ENCODE peak calls at places on chromosome 1, in seven cellular contexts. One of them, this sample, is unnamed.

GRCh38 chr1:41482001-41482765 is 2.3 kb downstream of the EDN2 start:
- DNase-seq in astrocyte of the cerebellum: no peak
- DNase-seq in AG04450: no peak
- DNase-seq in GM20000: no peak
- DNase-seq in WERI-Rb-1: no peak
- DNase-seq in stomach: peak; percentile 92
- DNase-seq in MCF 10A: peak; percentile 96
- DNase-seq in this sample: no peak

GRCh38 chr1:21741206-21741605 is 41.7 kb downstream of the USP48 start:
- DNase-seq in astrocyte of the cerebellum: no peak
- DNase-seq in AG04450: peak; percentile 16
- DNase-seq in GM20000: no peak
- DNase-seq in WERI-Rb-1: no peak
- DNase-seq in stomach: no peak
- DNase-seq in MCF 10A: no peak
- DNase-seq in this sample: no peak

GRCh38 chr1:170494369-170494768 is 37.6 kb upstream of the GORAB start:
- DNase-seq in astrocyte of the cerebellum: peak; percentile 26
- DNase-seq in AG04450: no peak
- DNase-seq in GM20000: no peak
- DNase-seq in WERI-Rb-1: no peak
- DNase-seq in stomach: no peak
- DNase-seq in MCF 10A: peak; percentile 13
- DNase-seq in this sample: no peak

GRCh38 chr1:208225954-208226937 is 17.9 kb downstream of the PLXNA2 start:
- DNase-seq in astrocyte of the cerebellum: no peak
- DNase-seq in AG04450: no peak
- DNase-seq in GM20000: no peak
- DNase-seq in WERI-Rb-1: no peak
- DNase-seq in stomach: no peak
- DNase-seq in MCF 10A: no peak
- DNase-seq in this sample: no peak

GRCh38 chr1:67685558-67686271 is 714 bp downstream of the GADD45A start:
- DNase-seq in astrocyte of the cerebellum: no peak
- DNase-seq in AG04450: no peak
- DNase-seq in GM20000: peak; percentile 63
- DNase-seq in WERI-Rb-1: peak; percentile 42
- DNase-seq in stomach: peak; percentile 57
- DNase-seq in MCF 10A: peak; percentile 45
- DNase-seq in this sample: peak; percentile 75

GRCh38 chr1:76237201-76237600 is 162.7 kb downstream of the ST6GALNAC3 start:
- DNase-seq in astrocyte of the cerebellum: no peak
- DNase-seq in AG04450: no peak
- DNase-seq in GM20000: no peak
- DNase-seq in WERI-Rb-1: peak; percentile 9
- DNase-seq in stomach: no peak
- DNase-seq in MCF 10A: no peak
- DNase-seq in this sample: no peak

GRCh38 chr1:24541711-24542346 is 14.1 kb upstream of the NCMAP start:
- DNase-seq in astrocyte of the cerebellum: no peak
- DNase-seq in AG04450: no peak
- DNase-seq in GM20000: no peak
- DNase-seq in WERI-Rb-1: peak; percentile 46
- DNase-seq in stomach: peak; percentile 29
- DNase-seq in MCF 10A: peak; percentile 24
- DNase-seq in this sample: peak; percentile 45

GRCh38 chr1:244778356-244778755 is 57.1 kb upstream of the COX20 start:
- DNase-seq in astrocyte of the cerebellum: peak; percentile 57
- DNase-seq in AG04450: peak; percentile 62
- DNase-seq in GM20000: no peak
- DNase-seq in WERI-Rb-1: no peak
- DNase-seq in stomach: no peak
- DNase-seq in MCF 10A: peak; percentile 92
- DNase-seq in this sample: no peak

GRCh38 chr1:165871311-165872067 is 44.1 kb downstream of the UCK2 start:
- DNase-seq in astrocyte of the cerebellum: peak; percentile 55
- DNase-seq in AG04450: no peak
- DNase-seq in GM20000: peak; percentile 47
- DNase-seq in WERI-Rb-1: peak; percentile 66
- DNase-seq in stomach: peak; percentile 63
- DNase-seq in MCF 10A: peak; percentile 85
- DNase-seq in this sample: peak; percentile 72

GRCh38 chr1:27887215-27888035 is 15.1 kb downstream of the THEMIS2 start:
- DNase-seq in astrocyte of the cerebellum: no peak
- DNase-seq in AG04450: no peak
- DNase-seq in GM20000: no peak
- DNase-seq in WERI-Rb-1: no peak
- DNase-seq in stomach: no peak
- DNase-seq in MCF 10A: no peak
- DNase-seq in this sample: peak; percentile 56

GRCh38 chr1:91884459-91885290 is 1.3 kb downstream of the TGFBR3 start:
- DNase-seq in astrocyte of the cerebellum: no peak
- DNase-seq in AG04450: no peak
- DNase-seq in GM20000: peak; percentile 40
- DNase-seq in WERI-Rb-1: peak; percentile 19
- DNase-seq in stomach: peak; percentile 27
- DNase-seq in MCF 10A: peak; percentile 54
- DNase-seq in this sample: peak; percentile 54

GRCh38 chr1:218414060-218414728 is 69.1 kb downstream of the TGFB2 start:
- DNase-seq in astrocyte of the cerebellum: no peak
- DNase-seq in AG04450: no peak
- DNase-seq in GM20000: no peak
- DNase-seq in WERI-Rb-1: no peak
- DNase-seq in stomach: no peak
- DNase-seq in MCF 10A: no peak
- DNase-seq in this sample: no peak

GRCh38 chr1:114315601-114316000 is 161.9 kb upstream of the SYT6 start:
- DNase-seq in astrocyte of the cerebellum: no peak
- DNase-seq in AG04450: no peak
- DNase-seq in GM20000: no peak
- DNase-seq in WERI-Rb-1: no peak
- DNase-seq in stomach: no peak
- DNase-seq in MCF 10A: no peak
- DNase-seq in this sample: no peak

GRCh38 chr1:67584938-67585337 is 100.1 kb upstream of the GADD45A start:
- DNase-seq in astrocyte of the cerebellum: no peak
- DNase-seq in AG04450: no peak
- DNase-seq in GM20000: no peak
- DNase-seq in WERI-Rb-1: no peak
- DNase-seq in stomach: no peak
- DNase-seq in MCF 10A: no peak
- DNase-seq in this sample: no peak

GRCh38 chr1:17117451-17118265 is 1.6 kb downstream of the PADI2 start:
- DNase-seq in astrocyte of the cerebellum: no peak
- DNase-seq in AG04450: no peak
- DNase-seq in GM20000: no peak
- DNase-seq in WERI-Rb-1: no peak
- DNase-seq in stomach: no peak
- DNase-seq in MCF 10A: no peak
- DNase-seq in this sample: no peak

GRCh38 chr1:4653796-4654715 is at the start of gene AJAP1:
- DNase-seq in astrocyte of the cerebellum: no peak
- DNase-seq in AG04450: no peak
- DNase-seq in GM20000: peak; percentile 39
- DNase-seq in WERI-Rb-1: peak; percentile 19
- DNase-seq in stomach: no peak
- DNase-seq in MCF 10A: no peak
- DNase-seq in this sample: peak; percentile 28

GRCh38 chr1:10599194-10599861 is 124.6 kb downstream of the PEX14 start:
- DNase-seq in astrocyte of the cerebellum: peak; percentile 68
- DNase-seq in AG04450: peak; percentile 61
- DNase-seq in GM20000: no peak
- DNase-seq in WERI-Rb-1: no peak
- DNase-seq in stomach: no peak
- DNase-seq in MCF 10A: peak; percentile 56
- DNase-seq in this sample: no peak

GRCh38 chr1:11693917-11694316 is 2.4 kb downstream of the DRAXIN start:
- DNase-seq in astrocyte of the cerebellum: no peak
- DNase-seq in AG04450: no peak
- DNase-seq in GM20000: no peak
- DNase-seq in WERI-Rb-1: no peak
- DNase-seq in stomach: no peak
- DNase-seq in MCF 10A: no peak
- DNase-seq in this sample: no peak

GRCh38 chr1:184389446-184389845 is 2.6 kb downstream of the C1orf21 start:
- DNase-seq in astrocyte of the cerebellum: no peak
- DNase-seq in AG04450: no peak
- DNase-seq in GM20000: no peak
- DNase-seq in WERI-Rb-1: no peak
- DNase-seq in stomach: no peak
- DNase-seq in MCF 10A: no peak
- DNase-seq in this sample: no peak

GRCh38 chr1:160708118-160708517 is 3.5 kb downstream of the CD48 start:
- DNase-seq in astrocyte of the cerebellum: no peak
- DNase-seq in AG04450: no peak
- DNase-seq in GM20000: no peak
- DNase-seq in WERI-Rb-1: no peak
- DNase-seq in stomach: no peak
- DNase-seq in MCF 10A: no peak
- DNase-seq in this sample: no peak

GRCh38 chr1:202750761-202751160 is 40.5 kb upstream of the SYT2 start:
- DNase-seq in astrocyte of the cerebellum: no peak
- DNase-seq in AG04450: no peak
- DNase-seq in GM20000: no peak
- DNase-seq in WERI-Rb-1: no peak
- DNase-seq in stomach: no peak
- DNase-seq in MCF 10A: peak; percentile 12
- DNase-seq in this sample: no peak

GRCh38 chr1:100482167-100482566 is 55.8 kb upstream of the GPR88 start:
- DNase-seq in astrocyte of the cerebellum: no peak
- DNase-seq in AG04450: no peak
- DNase-seq in GM20000: no peak
- DNase-seq in WERI-Rb-1: no peak
- DNase-seq in stomach: no peak
- DNase-seq in MCF 10A: no peak
- DNase-seq in this sample: no peak
- TF ChIP-seq CTCF in astrocyte of the cerebellum: no peak
- TF ChIP-seq CTCF in AG04450: no peak
- TF ChIP-seq CTCF in GM20000: no peak
- TF ChIP-seq CTCF in WERI-Rb-1: no peak
- TF ChIP-seq CTCF in stomach: no peak
- TF ChIP-seq CTCF in MCF 10A: no peak
- TF ChIP-seq CTCF in this sample: no peak

GRCh38 chr1:205582471-205583291 is 49.1 kb downstream of the ELK4 start:
- DNase-seq in astrocyte of the cerebellum: no peak
- DNase-seq in AG04450: no peak
- DNase-seq in GM20000: no peak
- DNase-seq in WERI-Rb-1: peak; percentile 14
- DNase-seq in stomach: peak; percentile 34
- DNase-seq in MCF 10A: no peak
- DNase-seq in this sample: peak; percentile 65

GRCh38 chr1:205583461-205584130 is 48.2 kb downstream of the ELK4 start:
- DNase-seq in astrocyte of the cerebellum: no peak
- DNase-seq in AG04450: no peak
- DNase-seq in GM20000: no peak
- DNase-seq in WERI-Rb-1: peak; percentile 24
- DNase-seq in stomach: no peak
- DNase-seq in MCF 10A: no peak
- DNase-seq in this sample: no peak

GRCh38 chr1:205585169-205585834 is 46.5 kb downstream of the ELK4 start:
- DNase-seq in astrocyte of the cerebellum: no peak
- DNase-seq in AG04450: no peak
- DNase-seq in GM20000: no peak
- DNase-seq in WERI-Rb-1: no peak
- DNase-seq in stomach: no peak
- DNase-seq in MCF 10A: no peak
- DNase-seq in this sample: no peak

GRCh38 chr1:205585835-205586785 is 45.7 kb downstream of the ELK4 start:
- DNase-seq in astrocyte of the cerebellum: no peak
- DNase-seq in AG04450: no peak
- DNase-seq in GM20000: no peak
- DNase-seq in WERI-Rb-1: no peak
- DNase-seq in stomach: no peak
- DNase-seq in MCF 10A: no peak
- DNase-seq in this sample: no peak

DNA sequence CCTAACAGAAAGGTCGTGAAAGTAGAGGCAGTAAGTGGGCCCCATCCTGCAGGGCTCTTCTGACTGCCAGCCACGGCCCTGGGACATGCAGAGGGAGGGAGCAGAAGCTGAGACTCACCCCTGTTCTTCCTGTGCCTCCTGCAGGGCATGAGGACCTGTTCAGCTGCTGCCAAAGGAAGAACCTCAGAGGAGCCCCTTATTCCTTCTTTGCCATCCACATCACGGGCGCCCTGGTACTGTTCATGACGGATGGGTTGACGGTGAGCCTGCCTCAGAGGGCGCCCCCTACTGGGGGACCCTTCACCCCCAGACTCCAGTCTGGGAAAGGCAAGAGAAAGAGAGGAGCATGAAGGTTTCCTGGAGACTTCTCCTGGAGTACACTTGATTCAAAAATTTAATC is 47.1 kb downstream of the ELK4 start:
- DNase-seq in astrocyte of the cerebellum: no peak
- DNase-seq in AG04450: no peak
- DNase-seq in GM20000: no peak
- DNase-seq in WERI-Rb-1: peak; percentile 52
- DNase-seq in stomach: no peak
- DNase-seq in MCF 10A: no peak
- DNase-seq in this sample: peak; percentile 24
- TF ChIP-seq CTCF in astrocyte of the cerebellum: peak; percentile 39
- TF ChIP-seq CTCF in AG04450: peak; percentile 34
- TF ChIP-seq CTCF in GM20000: peak; percentile 14
- TF ChIP-seq CTCF in WERI-Rb-1: peak; percentile 84
- TF ChIP-seq CTCF in stomach: no peak
- TF ChIP-seq CTCF in MCF 10A: peak; percentile 65
- TF ChIP-seq CTCF in this sample: peak; percentile 42

GRCh38 chr1:156766288-156767100 is 841 bp upstream of the PRCC start:
- DNase-seq in astrocyte of the cerebellum: no peak
- DNase-seq in AG04450: no peak
- DNase-seq in GM20000: no peak
- DNase-seq in WERI-Rb-1: peak; percentile 76
- DNase-seq in stomach: no peak
- DNase-seq in MCF 10A: no peak
- DNase-seq in this sample: no peak
- TF ChIP-seq CTCF in astrocyte of the cerebellum: no peak
- TF ChIP-seq CTCF in AG04450: no peak
- TF ChIP-seq CTCF in GM20000: no peak
- TF ChIP-seq CTCF in WERI-Rb-1: no peak
- TF ChIP-seq CTCF in stomach: no peak
- TF ChIP-seq CTCF in MCF 10A: no peak
- TF ChIP-seq CTCF in this sample: no peak

GRCh38 chr1:232952514-232953175 is 2.2 kb downstream of the NTPCR start:
- DNase-seq in astrocyte of the cerebellum: no peak
- DNase-seq in AG04450: no peak
- DNase-seq in GM20000: peak; percentile 60
- DNase-seq in WERI-Rb-1: peak; percentile 95
- DNase-seq in stomach: peak; percentile 39
- DNase-seq in MCF 10A: peak; percentile 93
- DNase-seq in this sample: peak; percentile 37

GRCh38 chr1:232949636-232950196 is 695 bp upstream of the NTPCR start:
- DNase-seq in astrocyte of the cerebellum: no peak
- DNase-seq in AG04450: no peak
- DNase-seq in GM20000: no peak
- DNase-seq in WERI-Rb-1: no peak
- DNase-seq in stomach: no peak
- DNase-seq in MCF 10A: no peak
- DNase-seq in this sample: no peak

GRCh38 chr1:232950919-232951579 is 638 bp downstream of the NTPCR start:
- DNase-seq in astrocyte of the cerebellum: no peak
- DNase-seq in AG04450: no peak
- DNase-seq in GM20000: peak; percentile 42
- DNase-seq in WERI-Rb-1: no peak
- DNase-seq in stomach: no peak
- DNase-seq in MCF 10A: peak; percentile 52
- DNase-seq in this sample: peak; percentile 48

GRCh38 chr1:232951605-232952004 is 1.2 kb downstream of the NTPCR start:
- DNase-seq in astrocyte of the cerebellum: no peak
- DNase-seq in AG04450: no peak
- DNase-seq in GM20000: no peak
- DNase-seq in WERI-Rb-1: no peak
- DNase-seq in stomach: no peak
- DNase-seq in MCF 10A: no peak
- DNase-seq in this sample: no peak

GRCh38 chr1:232950197-232950918 is at the start of gene NTPCR:
- DNase-seq in astrocyte of the cerebellum: peak; percentile 83
- DNase-seq in AG04450: peak; percentile 83
- DNase-seq in GM20000: peak; percentile 94
- DNase-seq in WERI-Rb-1: peak; percentile 99
- DNase-seq in stomach: peak; percentile 96
- DNase-seq in MCF 10A: peak; percentile 98
- DNase-seq in this sample: peak; percentile 95
- TF ChIP-seq CTCF in astrocyte of the cerebellum: no peak
- TF ChIP-seq CTCF in AG04450: peak; percentile 22
- TF ChIP-seq CTCF in GM20000: no peak
- TF ChIP-seq CTCF in WERI-Rb-1: peak; percentile 28
- TF ChIP-seq CTCF in stomach: no peak
- TF ChIP-seq CTCF in MCF 10A: peak; percentile 20
- TF ChIP-seq CTCF in this sample: no peak